ENCODE peak calls at places on chromosome 21, in six cellular contexts. One of them, this sample, is unnamed.

GRCh38 chr21:16070207-16070651 is 340.4 kb downstream of the USP25 start:
- DNase-seq in fibroblast of mammary gland: peak; percentile 48
- DNase-seq in upper lobe of left lung: no peak
- DNase-seq in bronchial epithelial cell: no peak
- DNase-seq in HCT116: no peak
- DNase-seq in breast epithelium: no peak
- DNase-seq in this sample: no peak

GRCh38 chr21:42172596-42173483 is 46.1 kb upstream of the ABCG1 start:
- DNase-seq in fibroblast of mammary gland: no peak
- DNase-seq in upper lobe of left lung: peak; percentile 57
- DNase-seq in bronchial epithelial cell: no peak
- DNase-seq in HCT116: no peak
- DNase-seq in breast epithelium: no peak
- DNase-seq in this sample: no peak

GRCh38 chr21:32717851-32718316 is 9.9 kb downstream of the SYNJ1 start:
- DNase-seq in fibroblast of mammary gland: no peak
- DNase-seq in upper lobe of left lung: no peak
- DNase-seq in bronchial epithelial cell: peak; percentile 70
- DNase-seq in HCT116: no peak
- DNase-seq in breast epithelium: no peak
- DNase-seq in this sample: no peak

GRCh38 chr21:33402011-33402979 is 918 bp upstream of the IFNGR2 start:
- DNase-seq in fibroblast of mammary gland: peak; percentile 82
- DNase-seq in upper lobe of left lung: peak; percentile 89
- DNase-seq in bronchial epithelial cell: peak; percentile 62
- DNase-seq in HCT116: no peak
- DNase-seq in breast epithelium: peak; percentile 58
- DNase-seq in this sample: no peak

GRCh38 chr21:41960386-41960785 is 6.6 kb upstream of the C2CD2 start:
- DNase-seq in fibroblast of mammary gland: no peak
- DNase-seq in upper lobe of left lung: peak; percentile 27
- DNase-seq in bronchial epithelial cell: no peak
- DNase-seq in HCT116: no peak
- DNase-seq in breast epithelium: no peak
- DNase-seq in this sample: no peak

GRCh38 chr21:44902268-44903053 is 18.2 kb downstream of the ITGB2 start:
- DNase-seq in fibroblast of mammary gland: no peak
- DNase-seq in upper lobe of left lung: no peak
- DNase-seq in bronchial epithelial cell: no peak
- DNase-seq in HCT116: no peak
- DNase-seq in breast epithelium: no peak
- DNase-seq in this sample: no peak

GRCh38 chr21:24023402-24023801 is 1583.9 kb downstream of the MRPL39 start:
- DNase-seq in fibroblast of mammary gland: no peak
- DNase-seq in upper lobe of left lung: no peak
- DNase-seq in bronchial epithelial cell: no peak
- DNase-seq in HCT116: no peak
- DNase-seq in breast epithelium: no peak
- DNase-seq in this sample: no peak

GRCh38 chr21:43764576-43765495 is 11.3 kb downstream of the CSTB start:
- DNase-seq in fibroblast of mammary gland: peak; percentile 59
- DNase-seq in upper lobe of left lung: peak; percentile 73
- DNase-seq in bronchial epithelial cell: no peak
- DNase-seq in HCT116: no peak
- DNase-seq in breast epithelium: no peak
- DNase-seq in this sample: no peak

GRCh38 chr21:34576043-34576466 is 38.9 kb downstream of the RCAN1 start:
- DNase-seq in fibroblast of mammary gland: peak; percentile 62
- DNase-seq in upper lobe of left lung: no peak
- DNase-seq in bronchial epithelial cell: peak; percentile 95
- DNase-seq in HCT116: no peak
- DNase-seq in breast epithelium: no peak
- DNase-seq in this sample: no peak

GRCh38 chr21:42227909-42228708 is 9.2 kb downstream of the ABCG1 start:
- DNase-seq in fibroblast of mammary gland: peak; percentile 91
- DNase-seq in upper lobe of left lung: peak; percentile 86
- DNase-seq in bronchial epithelial cell: peak; percentile 96
- DNase-seq in HCT116: peak; percentile 64
- DNase-seq in breast epithelium: no peak
- DNase-seq in this sample: peak; percentile 29

GRCh38 chr21:14453339-14453738 is 70.4 kb upstream of the HSPA13 start:
- DNase-seq in fibroblast of mammary gland: no peak
- DNase-seq in upper lobe of left lung: no peak
- DNase-seq in bronchial epithelial cell: no peak
- DNase-seq in HCT116: no peak
- DNase-seq in breast epithelium: no peak
- DNase-seq in this sample: no peak

GRCh38 chr21:44416193-44416592 is 39.1 kb upstream of the LRRC3 start:
- DNase-seq in fibroblast of mammary gland: no peak
- DNase-seq in upper lobe of left lung: no peak
- DNase-seq in bronchial epithelial cell: no peak
- DNase-seq in HCT116: no peak
- DNase-seq in breast epithelium: peak; percentile 6
- DNase-seq in this sample: no peak

GRCh38 chr21:18147678-18148077 is 97.0 kb upstream of the CHODL start:
- DNase-seq in fibroblast of mammary gland: no peak
- DNase-seq in upper lobe of left lung: no peak
- DNase-seq in bronchial epithelial cell: peak; percentile 5
- DNase-seq in HCT116: no peak
- DNase-seq in breast epithelium: no peak
- DNase-seq in this sample: no peak

GRCh38 chr21:39674794-39675193 is 62.1 kb downstream of the B3GALT5 start:
- DNase-seq in fibroblast of mammary gland: no peak
- DNase-seq in upper lobe of left lung: no peak
- DNase-seq in bronchial epithelial cell: no peak
- DNase-seq in HCT116: no peak
- DNase-seq in breast epithelium: no peak
- DNase-seq in this sample: no peak

GRCh38 chr21:38166214-38166547 is 90.6 kb upstream of the KCNJ15 start:
- DNase-seq in fibroblast of mammary gland: no peak
- DNase-seq in upper lobe of left lung: no peak
- DNase-seq in bronchial epithelial cell: no peak
- DNase-seq in HCT116: no peak
- DNase-seq in breast epithelium: no peak
- DNase-seq in this sample: no peak

GRCh38 chr21:38170705-38171682 is 85.8 kb upstream of the KCNJ15 start:
- DNase-seq in fibroblast of mammary gland: peak; percentile 44
- DNase-seq in upper lobe of left lung: no peak
- DNase-seq in bronchial epithelial cell: peak; percentile 52
- DNase-seq in HCT116: no peak
- DNase-seq in breast epithelium: no peak
- DNase-seq in this sample: no peak

GRCh38 chr21:38171723-38172344 is 85.0 kb upstream of the KCNJ15 start:
- DNase-seq in fibroblast of mammary gland: peak; percentile 84
- DNase-seq in upper lobe of left lung: no peak
- DNase-seq in bronchial epithelial cell: peak; percentile 55
- DNase-seq in HCT116: no peak
- DNase-seq in breast epithelium: no peak
- DNase-seq in this sample: peak; percentile 69

GRCh38 chr21:38167345-38167744 is 89.4 kb upstream of the KCNJ15 start:
- DNase-seq in fibroblast of mammary gland: no peak
- DNase-seq in upper lobe of left lung: no peak
- DNase-seq in bronchial epithelial cell: no peak
- DNase-seq in HCT116: no peak
- DNase-seq in breast epithelium: no peak
- DNase-seq in this sample: no peak

GRCh38 chr21:38170283-38170682 is 86.5 kb upstream of the KCNJ15 start:
- DNase-seq in fibroblast of mammary gland: peak; percentile 73
- DNase-seq in upper lobe of left lung: no peak
- DNase-seq in bronchial epithelial cell: peak; percentile 62
- DNase-seq in HCT116: no peak
- DNase-seq in breast epithelium: no peak
- DNase-seq in this sample: no peak
- TF ChIP-seq CTCF in fibroblast of mammary gland: peak; percentile 81
- TF ChIP-seq CTCF in upper lobe of left lung: peak; percentile 66
- TF ChIP-seq CTCF in bronchial epithelial cell: peak; percentile 84
- TF ChIP-seq CTCF in HCT116: no peak
- TF ChIP-seq CTCF in breast epithelium: no peak
- TF ChIP-seq CTCF in this sample: peak; percentile 59

GRCh38 chr21:46318464-46318845 is 5.2 kb downstream of the C21orf58 start:
- DNase-seq in fibroblast of mammary gland: no peak
- DNase-seq in upper lobe of left lung: no peak
- DNase-seq in bronchial epithelial cell: no peak
- DNase-seq in HCT116: no peak
- DNase-seq in breast epithelium: no peak
- DNase-seq in this sample: no peak

GRCh38 chr21:46317710-46318463 is 5.8 kb downstream of the C21orf58 start:
- DNase-seq in fibroblast of mammary gland: no peak
- DNase-seq in upper lobe of left lung: peak; percentile 84
- DNase-seq in bronchial epithelial cell: no peak
- DNase-seq in HCT116: no peak
- DNase-seq in breast epithelium: no peak
- DNase-seq in this sample: no peak

GRCh38 chr21:46319192-46319591 is 4.5 kb downstream of the C21orf58 start:
- DNase-seq in fibroblast of mammary gland: no peak
- DNase-seq in upper lobe of left lung: no peak
- DNase-seq in bronchial epithelial cell: no peak
- DNase-seq in HCT116: no peak
- DNase-seq in breast epithelium: no peak
- DNase-seq in this sample: no peak

GRCh38 chr21:46322351-46323226 is 1.1 kb downstream of the C21orf58 start:
- DNase-seq in fibroblast of mammary gland: peak; percentile 38
- DNase-seq in upper lobe of left lung: peak; percentile 83
- DNase-seq in bronchial epithelial cell: peak; percentile 27
- DNase-seq in HCT116: no peak
- DNase-seq in breast epithelium: no peak
- DNase-seq in this sample: no peak

DNA sequence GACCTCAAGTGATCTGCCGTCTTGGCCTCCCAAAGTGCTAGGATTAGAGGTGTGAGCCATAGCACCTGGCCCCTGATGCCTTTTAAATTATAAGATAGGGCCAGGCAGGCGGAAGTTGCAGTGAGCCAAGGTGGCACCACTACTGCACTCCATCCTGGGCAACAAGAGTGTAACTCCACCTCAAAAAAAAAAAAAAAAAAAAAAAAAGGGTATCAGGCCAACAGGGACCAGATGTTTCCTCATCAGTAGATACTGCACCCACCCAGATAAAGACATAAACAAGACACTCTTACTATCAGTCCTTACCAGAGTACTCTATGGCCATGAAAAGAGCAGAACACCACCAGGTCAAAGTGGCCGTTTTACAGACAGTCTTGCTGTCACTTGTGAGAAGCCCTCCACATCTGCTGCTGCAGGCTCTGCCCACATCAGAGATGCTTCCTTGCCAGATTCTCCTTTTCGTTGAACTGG is 3.3 kb downstream of the C21orf58 start:
- DNase-seq in fibroblast of mammary gland: peak; percentile 1
- DNase-seq in upper lobe of left lung: no peak
- DNase-seq in bronchial epithelial cell: no peak
- DNase-seq in HCT116: no peak
- DNase-seq in breast epithelium: no peak
- DNase-seq in this sample: no peak
- H3K4me3 ChIP-seq in fibroblast of mammary gland: no peak overlapping the region
- H3K4me3 ChIP-seq in upper lobe of left lung: no peak overlapping the region
- H3K4me3 ChIP-seq in bronchial epithelial cell: no peak overlapping the region
- H3K4me3 ChIP-seq in HCT116: no peak overlapping the region
- H3K4me3 ChIP-seq in breast epithelium: no peak overlapping the region
- H3K4me3 ChIP-seq in this sample: peak overlapping the region; percentile 95

DNA sequence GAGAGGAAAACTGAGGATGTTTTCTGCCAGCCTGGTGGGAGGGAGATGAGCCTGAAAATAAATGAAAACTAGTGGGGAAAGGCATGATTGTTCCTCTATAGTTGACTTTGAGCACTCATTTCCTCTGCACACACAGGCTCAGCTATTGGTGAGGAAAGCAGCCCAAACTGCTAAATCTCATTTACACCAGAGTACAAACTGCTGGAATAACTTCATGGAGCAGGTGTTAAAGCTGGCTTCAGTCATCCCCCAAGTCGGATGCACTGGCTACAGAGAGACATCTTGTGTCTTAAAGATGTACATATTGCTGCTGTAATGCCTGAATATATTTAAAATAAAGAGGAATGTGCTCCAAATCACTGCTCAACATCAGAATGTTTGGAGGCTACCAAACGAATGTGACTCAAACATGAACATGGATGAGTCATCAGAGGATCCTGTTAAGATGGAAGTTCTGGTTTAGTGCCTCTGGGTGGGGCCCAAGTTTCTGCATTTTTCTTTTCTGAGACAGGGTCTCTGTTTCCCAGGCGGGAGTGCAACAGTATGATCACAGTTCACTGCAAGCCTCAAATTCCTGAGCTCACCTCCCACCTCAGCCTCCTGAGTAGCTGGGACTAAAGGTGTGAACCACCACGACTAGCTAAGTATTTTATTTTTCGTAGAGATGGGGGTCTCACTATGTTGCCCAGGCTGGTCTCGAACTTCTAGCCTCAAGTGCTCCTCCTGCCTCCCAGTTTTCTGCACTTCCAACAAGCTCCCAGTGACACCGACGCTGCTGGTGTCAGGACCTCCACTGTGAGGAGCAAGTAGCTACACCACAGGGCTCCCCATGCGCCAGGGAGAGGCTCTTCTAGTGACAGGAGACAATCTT is 79.0 kb upstream of the KRTAP19-8 start:
- DNase-seq in fibroblast of mammary gland: peak; percentile 86
- DNase-seq in upper lobe of left lung: no peak
- DNase-seq in bronchial epithelial cell: peak; percentile 86
- DNase-seq in HCT116: peak; percentile 50
- DNase-seq in breast epithelium: no peak
- DNase-seq in this sample: no peak
- TF ChIP-seq CTCF in fibroblast of mammary gland: peak; percentile 10
- TF ChIP-seq CTCF in upper lobe of left lung: no peak
- TF ChIP-seq CTCF in bronchial epithelial cell: no peak
- TF ChIP-seq CTCF in HCT116: no peak
- TF ChIP-seq CTCF in breast epithelium: no peak
- TF ChIP-seq CTCF in this sample: no peak

GRCh38 chr21:35721701-35722100 is 338.6 kb downstream of the SETD4 start:
- DNase-seq in fibroblast of mammary gland: no peak
- DNase-seq in upper lobe of left lung: no peak
- DNase-seq in bronchial epithelial cell: no peak
- DNase-seq in HCT116: no peak
- DNase-seq in breast epithelium: no peak
- DNase-seq in this sample: no peak

GRCh38 chr21:35720065-35720810 is 340.1 kb downstream of the SETD4 start:
- DNase-seq in fibroblast of mammary gland: no peak
- DNase-seq in upper lobe of left lung: no peak
- DNase-seq in bronchial epithelial cell: no peak
- DNase-seq in HCT116: no peak
- DNase-seq in breast epithelium: no peak
- DNase-seq in this sample: no peak

GRCh38 chr21:35716886-35717285 is 343.4 kb downstream of the SETD4 start:
- DNase-seq in fibroblast of mammary gland: no peak
- DNase-seq in upper lobe of left lung: no peak
- DNase-seq in bronchial epithelial cell: no peak
- DNase-seq in HCT116: no peak
- DNase-seq in breast epithelium: no peak
- DNase-seq in this sample: no peak

GRCh38 chr21:35713914-35714313 is 346.4 kb downstream of the SETD4 start:
- DNase-seq in fibroblast of mammary gland: no peak
- DNase-seq in upper lobe of left lung: no peak
- DNase-seq in bronchial epithelial cell: no peak
- DNase-seq in HCT116: no peak
- DNase-seq in breast epithelium: no peak
- DNase-seq in this sample: no peak

DNA sequence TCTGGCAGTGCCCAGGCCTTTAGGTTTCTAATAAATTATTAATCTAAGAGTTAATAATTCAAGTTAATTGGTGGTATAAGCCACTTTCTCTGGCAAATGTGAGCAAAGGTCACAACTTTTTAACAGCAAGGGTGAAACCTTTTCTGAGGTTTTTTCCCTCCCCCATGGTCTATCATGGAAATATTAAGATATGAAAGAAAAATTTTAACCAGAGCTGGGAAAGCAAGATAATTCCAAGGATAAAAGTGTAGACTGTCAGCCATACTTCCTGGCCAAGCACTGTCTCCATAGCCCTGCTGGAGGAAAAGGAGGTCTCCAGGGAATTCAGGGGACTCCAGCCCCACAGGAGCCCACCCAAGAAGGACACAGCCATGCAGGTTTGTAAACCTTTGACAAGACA is 341.2 kb downstream of the SETD4 start:
- DNase-seq in fibroblast of mammary gland: no peak
- DNase-seq in upper lobe of left lung: no peak
- DNase-seq in bronchial epithelial cell: no peak
- DNase-seq in HCT116: no peak
- DNase-seq in breast epithelium: no peak
- DNase-seq in this sample: no peak
- H3K4me3 ChIP-seq in fibroblast of mammary gland: no peak overlapping the region
- H3K4me3 ChIP-seq in upper lobe of left lung: no peak overlapping the region
- H3K4me3 ChIP-seq in bronchial epithelial cell: no peak overlapping the region
- H3K4me3 ChIP-seq in HCT116: no peak overlapping the region
- H3K4me3 ChIP-seq in breast epithelium: no peak overlapping the region
- H3K4me3 ChIP-seq in this sample: no peak overlapping the region